ENCODE peak calls at places on chromosomes 11 and 22, in seven cellular contexts. One of them, this sample, is unnamed. For H3K27me3, the result is how much of the 10 kb centered on the place peaks cover.

GRCh38 chr22:21697021-21697771 is 31.4 kb downstream of the PPIL2 start:
- DNase-seq in right lobe of liver: no peak
- DNase-seq in neuronal stem cell: no peak
- DNase-seq in tibial nerve: no peak
- DNase-seq in body of pancreas: no peak
- DNase-seq in PC-3: no peak
- DNase-seq in ovary: no peak
- DNase-seq in this sample: no peak

GRCh38 chr22:45442120-45442519 is 28.6 kb downstream of the RIBC2 start:
- DNase-seq in right lobe of liver: no peak
- DNase-seq in neuronal stem cell: no peak
- DNase-seq in tibial nerve: no peak
- DNase-seq in body of pancreas: no peak
- DNase-seq in PC-3: no peak
- DNase-seq in ovary: no peak
- DNase-seq in this sample: no peak

GRCh38 chr11:94060401-94060800 is 39.2 kb downstream of the HEPHL1 start:
- DNase-seq in right lobe of liver: no peak
- DNase-seq in neuronal stem cell: no peak
- DNase-seq in tibial nerve: no peak
- DNase-seq in body of pancreas: no peak
- DNase-seq in PC-3: no peak
- DNase-seq in ovary: no peak
- DNase-seq in this sample: peak

GRCh38 chr11:83721286-83721685 is 435.1 kb upstream of the CCDC90B start:
- DNase-seq in right lobe of liver: no peak
- DNase-seq in neuronal stem cell: no peak
- DNase-seq in tibial nerve: no peak
- DNase-seq in body of pancreas: no peak
- DNase-seq in PC-3: peak
- DNase-seq in ovary: no peak
- DNase-seq in this sample: no peak

GRCh38 chr11:10632483-10632882 is 61.1 kb downstream of the IRAG1 start:
- DNase-seq in right lobe of liver: no peak
- DNase-seq in neuronal stem cell: no peak
- DNase-seq in tibial nerve: no peak
- DNase-seq in body of pancreas: no peak
- DNase-seq in PC-3: no peak
- DNase-seq in ovary: no peak
- DNase-seq in this sample: no peak

GRCh38 chr11:104581246-104581980 is 316.8 kb downstream of the CASP12 start:
- DNase-seq in right lobe of liver: no peak
- DNase-seq in neuronal stem cell: peak
- DNase-seq in tibial nerve: no peak
- DNase-seq in body of pancreas: no peak
- DNase-seq in PC-3: peak
- DNase-seq in ovary: no peak
- DNase-seq in this sample: no peak

GRCh38 chr11:87352759-87353707 is 315.3 kb downstream of the TMEM135 start:
- DNase-seq in right lobe of liver: peak
- DNase-seq in neuronal stem cell: peak
- DNase-seq in tibial nerve: peak
- DNase-seq in body of pancreas: peak
- DNase-seq in PC-3: peak
- DNase-seq in ovary: peak
- DNase-seq in this sample: peak

GRCh38 chr11:1297576-1298473 is 11.6 kb downstream of the TOLLIP start:
- DNase-seq in right lobe of liver: peak
- DNase-seq in neuronal stem cell: no peak
- DNase-seq in tibial nerve: no peak
- DNase-seq in body of pancreas: peak
- DNase-seq in PC-3: no peak
- DNase-seq in ovary: peak
- DNase-seq in this sample: no peak

GRCh38 chr22:45553333-45554039 is 50.8 kb downstream of the FBLN1 start:
- DNase-seq in right lobe of liver: peak
- DNase-seq in neuronal stem cell: peak
- DNase-seq in tibial nerve: peak
- DNase-seq in body of pancreas: peak
- DNase-seq in PC-3: peak
- DNase-seq in ovary: peak
- DNase-seq in this sample: peak

GRCh38 chr11:122700676-122701075 is 45.2 kb downstream of the UBASH3B start:
- DNase-seq in right lobe of liver: no peak
- DNase-seq in neuronal stem cell: no peak
- DNase-seq in tibial nerve: no peak
- DNase-seq in body of pancreas: no peak
- DNase-seq in PC-3: no peak
- DNase-seq in ovary: no peak
- DNase-seq in this sample: no peak

GRCh38 chr11:122698390-122698789 is 42.9 kb downstream of the UBASH3B start:
- DNase-seq in right lobe of liver: no peak
- DNase-seq in neuronal stem cell: no peak
- DNase-seq in tibial nerve: no peak
- DNase-seq in body of pancreas: no peak
- DNase-seq in PC-3: no peak
- DNase-seq in ovary: no peak
- DNase-seq in this sample: no peak

GRCh38 chr11:122695076-122695620 is 39.6 kb downstream of the UBASH3B start:
- DNase-seq in right lobe of liver: no peak
- DNase-seq in neuronal stem cell: no peak
- DNase-seq in tibial nerve: no peak
- DNase-seq in body of pancreas: no peak
- DNase-seq in PC-3: no peak
- DNase-seq in ovary: no peak
- DNase-seq in this sample: no peak

GRCh38 chr11:122696662-122697061 is 41.1 kb downstream of the UBASH3B start:
- DNase-seq in right lobe of liver: no peak
- DNase-seq in neuronal stem cell: no peak
- DNase-seq in tibial nerve: no peak
- DNase-seq in body of pancreas: no peak
- DNase-seq in PC-3: no peak
- DNase-seq in ovary: no peak
- DNase-seq in this sample: no peak

DNA sequence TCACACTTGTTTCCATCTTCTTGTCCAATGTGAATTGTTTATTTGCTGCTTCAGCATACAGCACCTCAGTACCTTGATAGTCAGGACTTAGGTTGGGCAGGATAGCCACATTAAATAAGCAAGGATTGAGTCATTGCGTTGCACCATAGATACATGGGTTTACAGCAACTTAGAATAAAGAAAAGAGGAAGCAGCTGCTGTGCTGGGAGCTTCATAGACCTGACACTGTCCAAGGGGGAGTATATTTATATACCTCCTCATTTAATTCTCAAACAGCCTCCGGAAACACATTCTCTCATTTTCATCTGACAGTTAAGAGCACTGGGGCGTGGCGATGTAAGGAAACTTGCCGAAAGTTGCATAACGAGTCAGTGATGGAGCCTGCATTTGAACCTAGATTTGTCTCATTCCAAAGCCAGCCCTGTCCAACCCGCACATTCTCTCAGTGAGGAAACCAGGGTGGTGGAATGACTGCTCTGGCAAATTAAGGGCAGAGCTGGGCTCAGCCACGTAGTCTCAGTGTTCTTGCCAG is 42.2 kb downstream of the UBASH3B start:
- DNase-seq in right lobe of liver: no peak
- DNase-seq in neuronal stem cell: no peak
- DNase-seq in tibial nerve: no peak
- DNase-seq in body of pancreas: no peak
- DNase-seq in PC-3: peak
- DNase-seq in ovary: no peak
- DNase-seq in this sample: no peak
- H3K27me3 ChIP-seq in right lobe of liver: under half
- H3K27me3 ChIP-seq in neuronal stem cell: under half
- H3K27me3 ChIP-seq in tibial nerve: under half
- H3K27me3 ChIP-seq in body of pancreas: under half
- H3K27me3 ChIP-seq in PC-3: under half
- H3K27me3 ChIP-seq in ovary: under half
- H3K27me3 ChIP-seq in this sample: under half

GRCh38 chr22:19754701-19755144 is 5.9 kb upstream of the TBX1 start:
- DNase-seq in right lobe of liver: no peak
- DNase-seq in neuronal stem cell: no peak
- DNase-seq in tibial nerve: no peak
- DNase-seq in body of pancreas: no peak
- DNase-seq in PC-3: no peak
- DNase-seq in ovary: no peak
- DNase-seq in this sample: no peak
- H3K27me3 ChIP-seq in right lobe of liver: under half
- H3K27me3 ChIP-seq in neuronal stem cell: half or more
- H3K27me3 ChIP-seq in tibial nerve: half or more
- H3K27me3 ChIP-seq in body of pancreas: under half
- H3K27me3 ChIP-seq in PC-3: under half
- H3K27me3 ChIP-seq in ovary: under half
- H3K27me3 ChIP-seq in this sample: half or more

DNA sequence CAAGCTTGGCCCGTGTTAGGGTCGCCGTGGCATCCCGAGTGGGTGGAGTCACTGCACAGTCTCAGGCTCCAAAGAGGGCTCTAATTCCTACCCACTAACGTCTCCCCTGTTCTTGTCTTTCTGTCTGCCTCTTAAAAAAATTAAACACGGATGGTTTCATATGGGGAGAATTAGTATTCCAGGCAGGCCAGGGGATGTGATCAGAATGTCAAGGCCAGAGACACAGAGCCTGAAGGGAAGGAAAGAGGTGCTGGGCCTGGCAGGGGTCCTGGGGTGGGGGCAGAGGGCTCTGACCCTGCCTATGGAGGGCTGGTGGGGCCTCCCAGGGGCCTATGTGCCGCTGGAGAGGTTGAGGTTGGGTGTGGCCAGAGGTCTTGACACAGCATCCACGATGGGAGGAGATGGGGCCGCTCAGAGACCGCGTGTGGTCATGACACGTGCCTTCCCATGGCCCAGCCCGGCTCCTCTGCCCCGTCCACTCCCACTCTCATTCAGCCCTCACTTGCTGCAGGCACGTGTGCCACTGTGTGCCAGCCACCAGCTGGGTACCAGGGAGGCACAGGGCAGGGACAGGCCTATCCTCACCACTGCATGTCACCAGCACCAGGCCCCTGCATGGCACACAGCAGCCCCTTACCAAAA is 56.5 kb downstream of the FLRT1 start:
- DNase-seq in right lobe of liver: no peak
- DNase-seq in neuronal stem cell: no peak
- DNase-seq in tibial nerve: no peak
- DNase-seq in body of pancreas: no peak
- DNase-seq in PC-3: no peak
- DNase-seq in ovary: no peak
- DNase-seq in this sample: no peak
- H3K27me3 ChIP-seq in right lobe of liver: under half
- H3K27me3 ChIP-seq in neuronal stem cell: under half
- H3K27me3 ChIP-seq in tibial nerve: under half
- H3K27me3 ChIP-seq in body of pancreas: under half
- H3K27me3 ChIP-seq in PC-3: under half
- H3K27me3 ChIP-seq in ovary: under half
- H3K27me3 ChIP-seq in this sample: under half

GRCh38 chr11:116862101-116862637 is 24.7 kb upstream of the APOA1 start:
- DNase-seq in right lobe of liver: no peak
- DNase-seq in neuronal stem cell: no peak
- DNase-seq in tibial nerve: no peak
- DNase-seq in body of pancreas: no peak
- DNase-seq in PC-3: no peak
- DNase-seq in ovary: no peak
- DNase-seq in this sample: no peak
- H3K27me3 ChIP-seq in right lobe of liver: under half
- H3K27me3 ChIP-seq in neuronal stem cell: under half
- H3K27me3 ChIP-seq in tibial nerve: under half
- H3K27me3 ChIP-seq in body of pancreas: under half
- H3K27me3 ChIP-seq in PC-3: under half
- H3K27me3 ChIP-seq in ovary: under half
- H3K27me3 ChIP-seq in this sample: under half

GRCh38 chr22:42431401-42432019 is 693 bp downstream of the NFAM1 start:
- DNase-seq in right lobe of liver: no peak
- DNase-seq in neuronal stem cell: no peak
- DNase-seq in tibial nerve: no peak
- DNase-seq in body of pancreas: peak
- DNase-seq in PC-3: no peak
- DNase-seq in ovary: no peak
- DNase-seq in this sample: no peak
- H3K27me3 ChIP-seq in right lobe of liver: under half
- H3K27me3 ChIP-seq in neuronal stem cell: half or more
- H3K27me3 ChIP-seq in tibial nerve: under half
- H3K27me3 ChIP-seq in body of pancreas: under half
- H3K27me3 ChIP-seq in PC-3: under half
- H3K27me3 ChIP-seq in ovary: under half
- H3K27me3 ChIP-seq in this sample: under half

DNA sequence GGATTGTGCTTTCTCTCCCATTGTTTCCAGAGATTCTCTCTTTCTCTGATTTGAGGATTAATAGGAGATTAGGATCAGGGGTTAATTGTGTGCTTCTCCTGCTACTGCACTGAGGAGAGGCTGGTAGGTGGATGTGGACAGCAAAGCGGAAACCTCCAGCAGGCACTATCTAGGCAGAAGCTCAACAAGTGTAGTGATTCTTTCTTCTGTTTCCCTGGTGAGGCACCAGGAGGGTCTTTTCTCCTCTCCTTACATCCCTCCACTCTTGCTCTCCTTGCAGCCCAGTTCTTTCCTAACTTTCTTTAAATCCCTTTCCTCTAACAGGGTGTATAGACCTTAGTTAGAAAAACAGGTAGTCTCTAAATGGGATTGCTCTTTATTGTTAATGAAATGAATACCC is 1.9 kb upstream of the ZBTB16 start:
- DNase-seq in right lobe of liver: no peak
- DNase-seq in neuronal stem cell: no peak
- DNase-seq in tibial nerve: no peak
- DNase-seq in body of pancreas: no peak
- DNase-seq in PC-3: no peak
- DNase-seq in ovary: no peak
- DNase-seq in this sample: no peak
- H3K27me3 ChIP-seq in right lobe of liver: under half
- H3K27me3 ChIP-seq in neuronal stem cell: under half
- H3K27me3 ChIP-seq in tibial nerve: under half
- H3K27me3 ChIP-seq in body of pancreas: under half
- H3K27me3 ChIP-seq in PC-3: half or more
- H3K27me3 ChIP-seq in ovary: under half
- H3K27me3 ChIP-seq in this sample: half or more

GRCh38 chr22:49352361-49353169 is 475.1 kb downstream of the BRD1 start:
- DNase-seq in right lobe of liver: no peak
- DNase-seq in neuronal stem cell: no peak
- DNase-seq in tibial nerve: no peak
- DNase-seq in body of pancreas: no peak
- DNase-seq in PC-3: no peak
- DNase-seq in ovary: no peak
- DNase-seq in this sample: no peak
- H3K27me3 ChIP-seq in right lobe of liver: under half
- H3K27me3 ChIP-seq in neuronal stem cell: under half
- H3K27me3 ChIP-seq in tibial nerve: under half
- H3K27me3 ChIP-seq in body of pancreas: under half
- H3K27me3 ChIP-seq in PC-3: half or more
- H3K27me3 ChIP-seq in ovary: under half
- H3K27me3 ChIP-seq in this sample: under half

GRCh38 chr11:19337779-19338178 is 97.0 kb upstream of the E2F8 start:
- DNase-seq in right lobe of liver: no peak
- DNase-seq in neuronal stem cell: no peak
- DNase-seq in tibial nerve: no peak
- DNase-seq in body of pancreas: no peak
- DNase-seq in PC-3: no peak
- DNase-seq in ovary: no peak
- DNase-seq in this sample: no peak
- H3K27me3 ChIP-seq in right lobe of liver: under half
- H3K27me3 ChIP-seq in neuronal stem cell: half or more
- H3K27me3 ChIP-seq in tibial nerve: under half
- H3K27me3 ChIP-seq in body of pancreas: under half
- H3K27me3 ChIP-seq in PC-3: half or more
- H3K27me3 ChIP-seq in ovary: under half
- H3K27me3 ChIP-seq in this sample: half or more

GRCh38 chr22:49733631-49734030 is 94.0 kb downstream of the BRD1 start:
- DNase-seq in right lobe of liver: no peak
- DNase-seq in neuronal stem cell: no peak
- DNase-seq in tibial nerve: peak
- DNase-seq in body of pancreas: no peak
- DNase-seq in PC-3: no peak
- DNase-seq in ovary: no peak
- DNase-seq in this sample: no peak
- H3K27me3 ChIP-seq in right lobe of liver: under half
- H3K27me3 ChIP-seq in neuronal stem cell: under half
- H3K27me3 ChIP-seq in tibial nerve: under half
- H3K27me3 ChIP-seq in body of pancreas: under half
- H3K27me3 ChIP-seq in PC-3: under half
- H3K27me3 ChIP-seq in ovary: under half
- H3K27me3 ChIP-seq in this sample: under half